ENCODE peak calls at places on chromosome 7, in four cellular contexts. Z is mucosa of descending colon, A is aorta, F is tibial artery. E is an unnamed sample.

GRCh38 chr7:86914468-86915054 is 144.9 kb downstream of the ELAPOR2 start:
- DNase-seq in Z (no peak), A (no peak), F (no peak), E (no peak)

GRCh38 chr7:102883098-102883860 is 29.5 kb upstream of the LRRC17 start:
- DNase-seq in Z (no peak), A (no peak), F (no peak), E (no peak)

GRCh38 chr7:33190688-33191304 is 61.4 kb downstream of the BBS9 start:
- DNase-seq in Z (no peak), A (no peak), F (no peak), E (no peak)

GRCh38 chr7:24419070-24419469 is 135.1 kb downstream of the NPY start:
- DNase-seq in Z (no peak), A (no peak), F (no peak), E (no peak)

GRCh38 chr7:95493844-95494243 is 8.1 kb downstream of the ASB4 start:
- DNase-seq in Z (no peak), A (no peak), F (no peak), E (no peak)

GRCh38 chr7:116097365-116098009 is 66.9 kb upstream of the TFEC start:
- DNase-seq in Z (no peak), A (no peak), F (no peak), E (peak; percentile 62)

GRCh38 chr7:123492485-123492884 is 41.9 kb downstream of the IQUB start:
- DNase-seq in Z (no peak), A (no peak), F (no peak), E (no peak)

GRCh38 chr7:106792233-106792926 is 72.7 kb upstream of the PIK3CG start:
- DNase-seq in Z (no peak), A (no peak), F (no peak), E (no peak)

GRCh38 chr7:4885317-4885807 is 1.8 kb upstream of the RADIL start:
- DNase-seq in Z (no peak), A (no peak), F (no peak), E (no peak)

GRCh38 chr7:133081119-133081604 is 728 bp downstream of the CHCHD3 start:
- DNase-seq in Z (peak; percentile 37), A (no peak), F (no peak), E (no peak)

GRCh38 chr7:82017334-82017943 is 247.6 kb upstream of the HGF start:
- DNase-seq in Z (no peak), A (no peak), F (no peak), E (no peak)

GRCh38 chr7:128763541-128763940 is 12.1 kb downstream of the OPN1SW start:
- DNase-seq in Z (no peak), A (no peak), F (no peak), E (no peak)

GRCh38 chr7:95840953-95841950 is 68.9 kb downstream of the DYNC1I1 start:
- DNase-seq in Z (no peak), A (no peak), F (no peak), E (no peak)

GRCh38 chr7:50068850-50069551 is 24.0 kb downstream of the ZPBP start:
- DNase-seq in Z (no peak), A (no peak), F (no peak), E (no peak)

GRCh38 chr7:98681496-98681895 is 64.4 kb downstream of the NPTX2 start:
- DNase-seq in Z (no peak), A (no peak), F (no peak), E (no peak)

GRCh38 chr7:130662426-130662825 is 6.1 kb downstream of the COPG2 start:
- DNase-seq in Z (no peak), A (no peak), F (no peak), E (no peak)

GRCh38 chr7:1359681-1360485 is 99.4 kb downstream of the MICALL2 start:
- DNase-seq in Z (no peak), A (peak; percentile 37), F (no peak), E (no peak)

DNA sequence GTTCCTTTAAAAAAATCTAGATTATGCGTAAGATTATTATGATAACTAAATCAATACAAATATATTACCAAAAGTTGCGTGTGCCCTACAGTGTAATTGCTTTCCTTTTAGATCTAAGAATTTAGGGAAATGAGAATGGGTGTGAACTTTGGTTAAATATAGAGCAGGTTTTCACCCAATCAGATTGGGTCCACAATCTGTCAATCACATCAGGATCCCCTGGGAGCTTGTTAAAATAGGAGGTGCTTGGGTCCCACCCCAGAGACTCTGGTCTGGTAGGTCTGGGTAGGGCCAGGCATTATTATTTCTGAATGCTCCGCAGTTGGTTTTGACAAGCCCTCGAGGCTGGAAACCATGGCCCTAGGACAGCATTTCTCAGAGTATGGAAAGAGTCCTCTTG is 72.3 kb downstream of the TBXAS1 start:
- DNase-seq in Z (no peak), A (no peak), F (no peak), E (no peak)
- H3K4me1 ChIP-seq in Z (no peaks in the 10 kb centered on the region), A (no peaks in the 10 kb centered on the region), F (no peaks in the 10 kb centered on the region), E (no peaks in the 10 kb centered on the region)

GRCh38 chr7:121525155-121525819 is 129.2 kb upstream of the FAM3C start:
- DNase-seq in Z (no peak), A (no peak), F (no peak), E (peak; percentile 78)

GRCh38 chr7:121529003-121529402 is 132.9 kb upstream of the FAM3C start:
- DNase-seq in Z (no peak), A (no peak), F (no peak), E (no peak)

GRCh38 chr7:121531175-121532070 is 135.3 kb upstream of the FAM3C start:
- DNase-seq in Z (no peak), A (no peak), F (no peak), E (peak; percentile 20)

DNA sequence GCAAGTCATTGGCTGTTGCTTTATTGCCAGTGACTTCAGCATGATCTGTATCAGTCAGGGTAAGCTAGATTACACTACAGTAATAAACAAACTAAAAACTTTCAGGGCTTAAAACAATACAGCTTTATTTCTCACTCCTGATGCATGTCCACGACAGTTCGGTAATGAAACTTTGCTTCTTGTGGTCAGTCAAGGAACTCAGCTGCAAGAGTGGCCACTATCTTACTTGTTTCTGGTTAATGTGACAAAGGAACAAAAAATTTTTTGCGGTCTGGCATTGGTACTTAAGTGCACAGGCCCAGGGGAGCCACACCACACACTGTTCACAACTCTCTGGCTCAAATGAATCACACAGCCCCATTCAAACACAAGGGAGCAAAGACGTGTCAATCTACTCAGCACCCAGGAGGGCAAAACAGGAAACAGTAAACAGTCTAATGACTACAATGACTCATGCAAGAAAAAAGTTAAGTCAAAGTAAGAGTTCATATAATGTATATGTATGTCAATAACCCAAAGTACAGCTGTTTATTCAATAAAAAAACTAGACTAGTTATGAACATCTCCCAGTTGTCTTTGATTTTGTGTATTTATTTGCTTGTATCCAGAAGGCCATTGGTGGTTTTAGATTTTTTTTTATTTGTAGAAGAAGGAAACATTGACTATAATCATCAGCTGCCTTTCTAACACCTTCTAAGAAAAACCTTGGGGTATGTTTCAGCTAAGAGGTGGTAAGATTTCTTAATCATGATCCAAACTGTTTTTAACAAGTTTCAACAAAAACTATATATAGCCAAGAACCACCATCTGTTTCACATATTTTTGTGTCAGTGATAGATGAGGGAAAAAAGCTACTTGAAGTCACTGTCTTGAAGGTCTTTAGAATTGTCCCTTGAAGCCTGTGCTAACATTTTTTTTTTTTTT is 134.4 kb upstream of the FAM3C start:
- DNase-seq in Z (no peak), A (no peak), F (peak; percentile 32), E (peak; percentile 97)
- H3K4me3 ChIP-seq in Z (no peak overlapping the region), A (no peak overlapping the region), F (no peak overlapping the region), E (no peak overlapping the region)

GRCh38 chr7:73539709-73540108 is 17.6 kb upstream of the BAZ1B start:
- DNase-seq in Z (no peak), A (no peak), F (no peak), E (no peak)
- H3K36me3 ChIP-seq in Z (peaks cover 19% of the 10 kb centered on the region), A (peaks cover 17% of the 10 kb centered on the region), F (peaks cover 75% of the 10 kb centered on the region), E (peaks cover 80% of the 10 kb centered on the region)

DNA sequence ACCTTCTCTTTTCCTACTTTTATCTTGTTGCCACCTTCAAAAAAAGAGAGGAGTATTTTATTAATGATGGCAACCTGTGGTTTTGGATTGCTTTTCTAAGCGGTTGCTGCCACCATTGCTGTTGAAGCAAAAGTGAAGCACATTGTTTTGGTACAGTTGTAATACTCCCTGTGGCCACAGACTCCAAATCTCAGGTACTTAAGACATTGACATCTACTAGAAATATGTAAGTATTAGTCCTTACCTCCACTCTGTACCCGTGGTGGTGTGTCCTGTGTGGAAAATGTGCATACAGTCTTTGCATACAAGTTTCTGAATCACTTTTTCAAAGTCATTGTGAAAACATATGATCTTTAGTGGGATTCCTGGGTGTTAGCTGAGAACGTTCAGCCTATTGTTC is 85.7 kb downstream of the ANLN start:
- DNase-seq in Z (no peak), A (no peak), F (no peak), E (no peak)
- H3K4me1 ChIP-seq in Z (no peaks in the 10 kb centered on the region), A (no peaks in the 10 kb centered on the region), F (no peaks in the 10 kb centered on the region), E (peaks cover 23% of the 10 kb centered on the region)

GRCh38 chr7:149459201-149459539 is 1.7 kb downstream of the ZNF777 start:
- DNase-seq in Z (no peak), A (no peak), F (no peak), E (no peak)

GRCh38 chr7:149456770-149457421 is 4.0 kb downstream of the ZNF777 start:
- DNase-seq in Z (no peak), A (no peak), F (no peak), E (no peak)

GRCh38 chr7:149459540-149460433 is 1.1 kb downstream of the ZNF777 start:
- DNase-seq in Z (peak; percentile 36), A (no peak), F (no peak), E (no peak)

GRCh38 chr7:149457766-149458165 is 3.1 kb downstream of the ZNF777 start:
- DNase-seq in Z (no peak), A (no peak), F (no peak), E (no peak)

GRCh38 chr7:149458235-149458634 is 2.6 kb downstream of the ZNF777 start:
- DNase-seq in Z (no peak), A (no peak), F (no peak), E (peak; percentile 65)
- H3K4me3 ChIP-seq in Z (no peak overlapping the region), A (no peak overlapping the region), F (no peak overlapping the region), E (no peak overlapping the region)

GRCh38 chr7:35889870-35890269 is 89.0 kb downstream of the SEPTIN7 start:
- DNase-seq in Z (no peak), A (no peak), F (no peak), E (no peak)
- H3K36me3 ChIP-seq in Z (no peaks in the 10 kb centered on the region), A (no peaks in the 10 kb centered on the region), F (peaks cover 26% of the 10 kb centered on the region), E (peaks cover 47% of the 10 kb centered on the region)

E was measured in SJSA1.